ENCODE peak calls at places on chromosomes 2 and 18, in ten cellular contexts. F, R, G, Z, S, L, T, D, W and K are unnamed samples.

GRCh38 chr2:189210250-189211075 is 30.9 kb upstream of the COL5A2 start:
- DNase-seq in S (peak), R (no peak), F (no peak), D (peak), W (no peak), Z (peak), L (no peak), T (no peak), G (no peak), K (no peak)

GRCh38 chr2:172179045-172179742 is 76.5 kb upstream of the DLX2 start:
- DNase-seq in S (no peak), W (no peak), D (no peak), F (no peak), Z (no peak), G (no peak), R (peak), T (no peak), L (no peak), K (no peak)

GRCh38 chr2:45330113-45330512 is 281.0 kb downstream of the SRBD1 start:
- DNase-seq in L (no peak), T (no peak), G (no peak), R (no peak), D (no peak), W (no peak), F (no peak), S (no peak), Z (no peak), K (no peak)

GRCh38 chr2:165240927-165241326 is 1.7 kb downstream of the SCN2A start:
- DNase-seq in W (no peak), D (no peak), F (no peak), T (no peak), Z (no peak), R (no peak), G (no peak), L (no peak), S (no peak), K (no peak)

GRCh38 chr2:192952254-192952653 is 757.5 kb upstream of the TMEFF2 start:
- DNase-seq in T (no peak), S (no peak), R (no peak), W (no peak), F (no peak), D (no peak), G (no peak), Z (no peak), L (no peak), K (no peak)

GRCh38 chr18:10841203-10841602 is 308.2 kb downstream of the PIEZO2 start:
- DNase-seq in Z (no peak), S (no peak), F (no peak), D (no peak), R (no peak), T (no peak), G (no peak), W (no peak), L (no peak), K (no peak)

GRCh38 chr2:88492002-88492401 is 39.5 kb upstream of the FOXI3 start:
- DNase-seq in G (no peak), F (no peak), T (no peak), Z (no peak), L (no peak), R (no peak), S (no peak), D (no peak), W (no peak), K (no peak)

GRCh38 chr2:44547713-44548112 is 186.0 kb downstream of the CAMKMT start:
- DNase-seq in D (no peak), G (no peak), W (no peak), L (no peak), F (no peak), T (no peak), Z (no peak), S (no peak), R (no peak), K (no peak)

GRCh38 chr2:12613137-12613912 is 103.4 kb upstream of the TRIB2 start:
- DNase-seq in T (no peak), F (peak), G (no peak), S (no peak), Z (no peak), W (no peak), D (no peak), L (no peak), R (no peak), K (no peak)

GRCh38 chr2:70388813-70389212 is 86.9 kb upstream of the FAM136A start:
- DNase-seq in G (no peak), Z (no peak), W (no peak), R (no peak), D (no peak), F (no peak), L (no peak), T (no peak), S (no peak), K (no peak)

GRCh38 chr2:119389615-119390306 is 23.0 kb downstream of the DBI start:
- DNase-seq in T (no peak), D (no peak), Z (no peak), F (no peak), W (no peak), L (no peak), G (peak), S (no peak), R (no peak), K (peak)

GRCh38 chr2:219309278-219309677 is at the start of gene PTPRN:
- DNase-seq in L (no peak), Z (no peak), F (peak), R (peak), S (peak), W (no peak), D (no peak), T (no peak), G (no peak), K (no peak)

GRCh38 chr2:27356056-27356381 is 545 bp downstream of the GTF3C2 start:
- DNase-seq in Z (no peak), G (no peak), W (peak), S (peak), D (peak), T (no peak), L (peak), R (peak), F (no peak), K (no peak)

GRCh38 chr18:23857756-23858155 is 156.8 kb upstream of the TTC39C start:
- DNase-seq in F (no peak), W (no peak), T (no peak), R (no peak), S (no peak), L (no peak), D (no peak), Z (no peak), G (peak), K (no peak)

GRCh38 chr2:149098722-149099121 is 60.2 kb downstream of the LYPD6B start:
- DNase-seq in G (no peak), L (no peak), R (no peak), D (no peak), Z (no peak), F (no peak), S (no peak), W (no peak), T (no peak), K (no peak)

GRCh38 chr2:222738759-222739292 is 67.4 kb downstream of the MOGAT1 start:
- DNase-seq in T (no peak), R (no peak), L (no peak), D (no peak), G (no peak), F (no peak), W (no peak), S (no peak), Z (no peak), K (no peak)

GRCh38 chr2:201854221-201854801 is 48.0 kb downstream of the CDK15 start:
- DNase-seq in W (no peak), S (no peak), T (no peak), L (no peak), F (no peak), Z (no peak), R (no peak), G (no peak), D (peak), K (no peak)

GRCh38 chr18:23077493-23078256 is 57.6 kb upstream of the CABLES1 start:
- DNase-seq in Z (no peak), G (no peak), L (no peak), T (no peak), S (peak), F (no peak), D (no peak), R (peak), W (peak), K (no peak)

GRCh38 chr2:100285691-100286090 is 36.6 kb downstream of the LONRF2 start:
- DNase-seq in W (no peak), G (no peak), Z (peak), D (no peak), R (no peak), L (no peak), F (no peak), T (no peak), S (no peak), K (no peak)